ENCODE peak calls at places on chromosome 15, in ten cellular contexts. N is cardiac fibroblast; Y is ecto neural progenitor cell; A is EL; F is effector CD4-positive, alpha-beta T cell; R is right lobe of liver; P is HT-29; O is omental fat pad; V is activated gamma-delta T cell treated with Interleukin-2 at 50 U/mL for 16 hours; W is GM03348. T is an unnamed sample.
A peak's percentile ranks its signal among the peaks of the same experiment; 100 is the strongest.

GRCh38 chr15:78374436-78375393 is 34.6 kb downstream of the CRABP1 start:
- DNase-seq in F (no peak), N (no peak), A (no peak), O (no peak), W (no peak), P (peak; percentile 93), V (no peak), Y (no peak), R (peak; percentile 89), T (no peak)

GRCh38 chr15:77580991-77581682 is 51.6 kb downstream of the LINGO1 start:
- DNase-seq in R (no peak), F (no peak), V (no peak), P (no peak), A (no peak), W (no peak), N (no peak), Y (no peak), O (no peak), T (no peak)

GRCh38 chr15:59918994-59919951 is 84.8 kb upstream of the FOXB1 start:
- DNase-seq in A (peak; percentile 63), R (no peak), V (no peak), W (no peak), O (no peak), P (no peak), F (no peak), N (peak; percentile 27), Y (no peak), T (peak; percentile 14)

GRCh38 chr15:81752149-81752942 is 293.5 kb downstream of the MEX3B start:
- DNase-seq in O (peak; percentile 34), F (no peak), A (peak; percentile 13), W (peak; percentile 15), V (no peak), Y (no peak), R (peak; percentile 71), P (peak; percentile 19), N (peak; percentile 79), T (no peak)

GRCh38 chr15:90362936-90363212 is 10.8 kb downstream of the ZNF774 start:
- DNase-seq in P (no peak), W (peak; percentile 81), A (peak; percentile 81), O (no peak), F (no peak), Y (no peak), R (no peak), V (no peak), N (peak; percentile 94), T (peak; percentile 85)

GRCh38 chr15:87722941-87723691 is 533.4 kb downstream of the NTRK3 start:
- DNase-seq in P (no peak), V (no peak), W (no peak), A (no peak), N (no peak), F (no peak), R (no peak), Y (peak; percentile 43), O (no peak), T (no peak)

GRCh38 chr15:90620379-90621134 is 90.8 kb downstream of the CRTC3 start:
- DNase-seq in F (no peak), Y (no peak), O (no peak), R (no peak), A (no peak), W (no peak), P (no peak), V (no peak), N (no peak), T (no peak)

GRCh38 chr15:99909914-99910313 is 176.7 kb upstream of the LYSMD4 start:
- DNase-seq in A (no peak), R (no peak), F (no peak), Y (no peak), O (no peak), N (peak; percentile 11), W (no peak), V (no peak), P (peak; percentile 51), T (no peak)

T was measured in AG08395.